ENCODE peak calls at places on chromosomes 2 and 18, in four cellular contexts. H is DND-41; F is CD8-positive, alpha-beta memory T cell; N is esophagus squamous epithelium. X is an unnamed sample. For H3K36me3 and H3K4me1, the result is how much of the 10 kb centered on the place peaks cover.

GRCh38 chr2:197293252-197294007 is 17.1 kb downstream of the ANKRD44 start:
- DNase-seq in H (no peak), F (no peak), N (no peak), X (peak)

GRCh38 chr18:79554945-79555645 is 124.5 kb upstream of the CTDP1 start:
- DNase-seq in H (no peak), F (no peak), N (no peak), X (no peak)

GRCh38 chr18:8341481-8342230 is 267.6 kb upstream of the RAB12 start:
- DNase-seq in H (no peak), F (no peak), N (no peak), X (no peak)

GRCh38 chr2:61354486-61355197 is 116.2 kb downstream of the USP34 start:
- DNase-seq in H (no peak), F (no peak), N (no peak), X (no peak)

GRCh38 chr2:185299867-185300266 is 438.7 kb upstream of the FSIP2 start:
- DNase-seq in H (no peak), F (no peak), N (no peak), X (no peak)

GRCh38 chr2:190879474-190880373 is 897 bp upstream of the GLS start:
- DNase-seq in H (no peak), F (peak), N (no peak), X (no peak)

GRCh38 chr2:49028101-49028500 is 126.2 kb downstream of the FSHR start:
- DNase-seq in H (no peak), F (no peak), N (no peak), X (no peak)

GRCh38 chr2:241110089-241110606 is 8.1 kb upstream of the MTERF4 start:
- DNase-seq in H (no peak), F (no peak), N (no peak), X (no peak)

GRCh38 chr2:213627054-213627710 is 342.9 kb downstream of the SPAG16 start:
- DNase-seq in H (no peak), F (no peak), N (no peak), X (no peak)

GRCh38 chr2:31319391-31320175 is 85.6 kb downstream of the EHD3 start:
- DNase-seq in H (peak), F (no peak), N (no peak), X (no peak)

GRCh38 chr18:40985441-40985840 is 969.6 kb upstream of the PIK3C3 start:
- DNase-seq in H (no peak), F (no peak), N (no peak), X (no peak)

GRCh38 chr2:33599943-33600192 is 769 bp upstream of the FAM98A start:
- DNase-seq in H (no peak), F (no peak), N (no peak), X (no peak)

GRCh38 chr2:239600650-239601049 is 199.8 kb upstream of the HDAC4 start:
- DNase-seq in H (peak), F (no peak), N (no peak), X (no peak)

GRCh38 chr2:27024188-27024587 is 8.6 kb upstream of the TMEM214 start:
- DNase-seq in H (no peak), F (no peak), N (no peak), X (no peak)

GRCh38 chr2:53252115-53252514 is 515.5 kb upstream of the CHAC2 start:
- DNase-seq in H (no peak), F (no peak), N (no peak), X (no peak)

GRCh38 chr2:100876231-100876860 is 56.4 kb downstream of the NPAS2 start:
- DNase-seq in H (peak), F (no peak), N (no peak), X (no peak)

GRCh38 chr18:48992791-48993555 is 42.2 kb upstream of the SMAD7 start:
- DNase-seq in H (no peak), F (no peak), N (no peak), X (no peak)

GRCh38 chr2:172088245-172089004 is 3.1 kb downstream of the DLX1 start:
- DNase-seq in H (no peak), F (peak), N (no peak), X (no peak)

GRCh38 chr2:70553334-70553583 is 367 bp downstream of the TGFA start:
- DNase-seq in H (no peak), F (no peak), N (no peak), X (no peak)

GRCh38 chr2:231612199-231613053 is 19.8 kb downstream of the TEX44 start:
- DNase-seq in H (peak), F (peak), N (peak), X (peak)

GRCh38 chr2:72159611-72160010 is 11.9 kb upstream of the CYP26B1 start:
- DNase-seq in H (no peak), F (no peak), N (no peak), X (no peak)

GRCh38 chr2:241842620-241843211 is 16.0 kb downstream of the PDCD1 start:
- DNase-seq in H (no peak), F (peak), N (no peak), X (no peak)

GRCh38 chr18:68215931-68216330 is 499.0 kb downstream of the TMX3 start:
- DNase-seq in H (no peak), F (no peak), N (no peak), X (no peak)

GRCh38 chr2:102391530-102391929 is 31.4 kb upstream of the IL18RAP start:
- DNase-seq in H (no peak), F (peak), N (no peak), X (no peak)

GRCh38 chr2:171347591-171348032 is 86.2 kb downstream of the METTL8 start:
- DNase-seq in H (no peak), F (no peak), N (no peak), X (no peak)

GRCh38 chr2:191352536-191352935 is 107.3 kb downstream of the MYO1B start:
- DNase-seq in H (no peak), F (no peak), N (no peak), X (no peak)

GRCh38 chr2:145032791-145033190 is 512.9 kb upstream of the ZEB2 start:
- DNase-seq in H (no peak), F (no peak), N (no peak), X (no peak)

GRCh38 chr2:111626037-111626861 is 257.7 kb downstream of the ANAPC1 start:
- DNase-seq in H (no peak), F (no peak), N (no peak), X (no peak)

GRCh38 chr2:3199660-3200345 is 177.8 kb downstream of the EIPR1 start:
- DNase-seq in H (no peak), F (no peak), N (no peak), X (no peak)

GRCh38 chr2:9800975-9801723 is 42.1 kb upstream of the TAF1B start:
- DNase-seq in H (no peak), F (no peak), N (no peak), X (peak)
- H3K4me3 ChIP-seq in H (no peak), F (no peak), N (peak), X (no peak)

DNA sequence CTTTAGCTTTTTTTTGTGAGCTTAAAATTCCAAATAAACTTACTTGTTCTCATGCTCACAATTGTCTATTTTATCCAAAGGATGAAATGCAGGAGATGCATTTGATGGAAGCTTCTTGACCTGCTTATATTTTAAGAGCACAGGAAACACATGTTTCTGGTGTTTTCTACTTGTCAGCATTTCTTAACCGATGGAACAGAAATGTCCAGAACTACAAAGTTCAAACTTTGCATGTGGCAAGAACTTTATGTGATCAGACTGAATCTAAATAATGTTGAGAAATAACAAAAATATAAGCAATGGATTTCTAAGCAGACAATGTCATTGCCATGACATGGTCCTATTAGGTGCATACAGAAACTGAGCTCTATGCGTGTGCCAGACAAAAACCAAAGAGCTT is 9.9 kb upstream of the CTLA4 start:
- DNase-seq in H (no peak), F (no peak), N (no peak), X (peak)
- H3K36me3 ChIP-seq in H (under half), F (under half), N (under half), X (under half)

DNA sequence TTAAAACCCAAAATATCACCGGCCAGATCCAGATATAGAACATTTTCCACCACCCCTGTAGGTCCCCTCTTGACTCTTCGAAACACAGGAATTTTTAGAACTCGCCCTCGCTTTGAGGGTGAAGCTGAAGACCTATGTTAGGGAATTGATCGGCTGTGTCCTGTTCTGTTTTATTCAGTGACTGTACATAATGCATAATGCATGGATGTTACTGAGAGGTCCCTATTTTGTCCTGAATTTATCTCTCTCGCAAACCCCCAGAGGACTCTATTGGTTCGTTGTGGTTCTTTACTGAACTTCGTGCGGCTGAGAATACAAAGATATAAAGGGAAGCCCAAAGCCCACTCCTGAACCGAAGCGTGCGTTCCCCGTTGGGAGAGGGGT is 417 bp upstream of the EIF5B start:
- DNase-seq in H (no peak), F (no peak), N (no peak), X (no peak)
- H3K4me1 ChIP-seq in H (under half), F (under half), N (under half), X (under half)

GRCh38 chr2:85999131-85999831 is 106.4 kb downstream of the POLR1A start:
- DNase-seq in H (no peak), F (peak), N (no peak), X (no peak)
- H3K4me3 ChIP-seq in H (no peak), F (peak), N (no peak), X (peak)

GRCh38 chr2:109547280-109547679 is 66.5 kb downstream of the SEPTIN10 start:
- DNase-seq in H (no peak), F (no peak), N (no peak), X (no peak)
- H3K36me3 ChIP-seq in H (under half), F (under half), N (under half), X (under half)